ENCODE peak calls at places on chromosomes 13 and 19, in four cellular contexts. X, D, S and I are unnamed samples.

GRCh38 chr13:113122571-113123225 is at the start of gene F10:
- DNase-seq in X (peak), D (peak), S (no peak), I (no peak)

GRCh38 chr19:14686411-14686810 is 3.4 kb upstream of the ZNF333 start:
- DNase-seq in X (no peak), D (no peak), S (no peak), I (no peak)

GRCh38 chr13:66657165-66657895 is 572.8 kb downstream of the PCDH9 start:
- DNase-seq in X (peak), D (peak), S (peak), I (peak)

GRCh38 chr13:87769445-87769844 is 98.3 kb downstream of the SLITRK5 start:
- DNase-seq in X (no peak), D (no peak), S (no peak), I (no peak)

GRCh38 chr19:33248954-33249613 is 23.4 kb upstream of the SLC7A10 start:
- DNase-seq in X (no peak), D (no peak), S (no peak), I (no peak)

GRCh38 chr13:77853701-77854100 is 64.9 kb downstream of the EDNRB start:
- DNase-seq in X (no peak), D (no peak), S (no peak), I (no peak)

GRCh38 chr19:6239401-6239844 is 40.4 kb downstream of the MLLT1 start:
- DNase-seq in X (no peak), D (no peak), S (no peak), I (no peak)

GRCh38 chr13:44734204-44734707 is 158.1 kb upstream of the TSC22D1 start:
- DNase-seq in X (no peak), D (no peak), S (no peak), I (peak)

GRCh38 chr19:34310494-34310981 is 54.5 kb upstream of the GPI start:
- DNase-seq in X (no peak), D (no peak), S (no peak), I (no peak)

GRCh38 chr19:38266070-38266469 is 1.7 kb downstream of the SPINT2 start:
- DNase-seq in X (no peak), D (no peak), S (no peak), I (peak)

GRCh38 chr19:40612831-40613668 is 11.9 kb downstream of the LTBP4 start:
- DNase-seq in X (no peak), D (peak), S (peak), I (peak)